ENCODE peak calls at places on chromosomes 4 and X, in six cellular contexts. E is mucosa of descending colon, B is GM12878, T is heart left ventricle, D is GM20000, Y is OCI-LY7. A is an unnamed sample.

GRCh38 chrX:12011075-12011474 is 127.2 kb upstream of the FRMPD4 start:
- DNase-seq in E (no peak), B (no peak), T (no peak), D (no peak), Y (no peak), A (peak)

GRCh38 chr4:61425315-61425714 is 225.2 kb downstream of the ADGRL3 start:
- DNase-seq in E (no peak), B (no peak), T (no peak), D (no peak), Y (no peak), A (no peak)

GRCh38 chrX:103823591-103823990 is 8.5 kb downstream of the RAB9B start:
- DNase-seq in E (no peak), B (no peak), T (no peak), D (no peak), Y (no peak), A (peak)

GRCh38 chr4:126265880-126266279 is 951.1 kb downstream of the FAT4 start:
- DNase-seq in E (no peak), B (no peak), T (no peak), D (no peak), Y (no peak), A (no peak)

GRCh38 chr4:106369456-106370060 is 980 bp upstream of the GIMD1 start:
- DNase-seq in E (no peak), B (peak), T (no peak), D (peak), Y (peak), A (peak)

GRCh38 chr4:54495091-54495490 is 162.7 kb upstream of the KIT start:
- DNase-seq in E (no peak), B (no peak), T (no peak), D (no peak), Y (no peak), A (no peak)

GRCh38 chrX:87140800-87141483 is 376.7 kb upstream of the KLHL4 start:
- DNase-seq in E (no peak), B (no peak), T (no peak), D (no peak), Y (no peak), A (no peak)

GRCh38 chr4:33037464-33037863 is 2317.3 kb downstream of the PCDH7 start:
- DNase-seq in E (no peak), B (no peak), T (no peak), D (no peak), Y (no peak), A (no peak)

GRCh38 chr4:16029886-16030285 is 53.9 kb downstream of the PROM1 start:
- DNase-seq in E (no peak), B (no peak), T (no peak), D (no peak), Y (no peak), A (no peak)

GRCh38 chr4:172982151-172982590 is 186.4 kb upstream of the GALNT7 start:
- DNase-seq in E (no peak), B (peak), T (no peak), D (peak), Y (no peak), A (peak)

GRCh38 chr4:182143086-182143821 is 99.9 kb upstream of the TENM3 start:
- DNase-seq in E (no peak), B (no peak), T (no peak), D (no peak), Y (no peak), A (peak)

GRCh38 chrX:125436855-125437254 is 117.2 kb downstream of the TEX13C start:
- DNase-seq in E (no peak), B (no peak), T (no peak), D (no peak), Y (peak), A (peak)

GRCh38 chr4:8152865-8153257 is 5.8 kb downstream of the ABLIM2 start:
- DNase-seq in E (peak), B (no peak), T (peak), D (no peak), Y (no peak), A (no peak)

GRCh38 chr4:142440093-142440492 is 406.0 kb downstream of the INPP4B start:
- DNase-seq in E (no peak), B (no peak), T (no peak), D (no peak), Y (no peak), A (no peak)

GRCh38 chr4:68406479-68406859 is 40.8 kb upstream of the TMPRSS11E start:
- DNase-seq in E (no peak), B (no peak), T (no peak), D (no peak), Y (no peak), A (no peak)

GRCh38 chr4:118076958-118077766 is 42.9 kb downstream of the NDST3 start:
- DNase-seq in E (peak), B (no peak), T (peak), D (peak), Y (peak), A (peak)

GRCh38 chr4:165909947-165910346 is 36.9 kb downstream of the TLL1 start:
- DNase-seq in E (no peak), B (no peak), T (no peak), D (no peak), Y (no peak), A (peak)

GRCh38 chrX:97016106-97016505 is 132.4 kb downstream of the RPA4 start:
- DNase-seq in E (no peak), B (no peak), T (no peak), D (no peak), Y (no peak), A (no peak)

GRCh38 chr4:112753333-112753732 is 116.4 kb downstream of the LARP7 start:
- DNase-seq in E (no peak), B (no peak), T (no peak), D (no peak), Y (no peak), A (no peak)

GRCh38 chrX:15128838-15129237 is 141.0 kb downstream of the ASB9 start:
- DNase-seq in E (no peak), B (no peak), T (no peak), D (no peak), Y (no peak), A (no peak)

GRCh38 chrX:25527596-25527995 is 511.8 kb upstream of the ARX start:
- DNase-seq in E (no peak), B (no peak), T (no peak), D (no peak), Y (no peak), A (no peak)

GRCh38 chrX:17369294-17369693 is 5.7 kb upstream of the NHS start:
- DNase-seq in E (no peak), B (no peak), T (no peak), D (no peak), Y (no peak), A (no peak)

GRCh38 chrX:113001836-113002235 is 161.2 kb upstream of the AMOT start:
- DNase-seq in E (no peak), B (no peak), T (no peak), D (no peak), Y (peak), A (no peak)

GRCh38 chr4:122666527-122667245 is 45.8 kb upstream of the IL21 start:
- DNase-seq in E (no peak), B (no peak), T (no peak), D (no peak), Y (no peak), A (peak)

GRCh38 chrX:137044893-137045292 is 11.1 kb upstream of the GPR101 start:
- DNase-seq in E (no peak), B (no peak), T (no peak), D (no peak), Y (no peak), A (no peak)

GRCh38 chr4:59956366-59956765 is 1243.8 kb upstream of the ADGRL3 start:
- DNase-seq in E (no peak), B (no peak), T (no peak), D (no peak), Y (no peak), A (no peak)

GRCh38 chr4:76898385-76898692 is 395 bp upstream of the SOWAHB start:
- DNase-seq in E (no peak), B (no peak), T (no peak), D (no peak), Y (no peak), A (no peak)

GRCh38 chr4:113684534-113685091 is 76.9 kb downstream of the CAMK2D start:
- DNase-seq in E (peak), B (no peak), T (peak), D (peak), Y (peak), A (peak)

GRCh38 chrX:19879742-19880378 is 7.5 kb downstream of the SH3KBP1 start:
- DNase-seq in E (no peak), B (no peak), T (no peak), D (no peak), Y (no peak), A (no peak)

DNA sequence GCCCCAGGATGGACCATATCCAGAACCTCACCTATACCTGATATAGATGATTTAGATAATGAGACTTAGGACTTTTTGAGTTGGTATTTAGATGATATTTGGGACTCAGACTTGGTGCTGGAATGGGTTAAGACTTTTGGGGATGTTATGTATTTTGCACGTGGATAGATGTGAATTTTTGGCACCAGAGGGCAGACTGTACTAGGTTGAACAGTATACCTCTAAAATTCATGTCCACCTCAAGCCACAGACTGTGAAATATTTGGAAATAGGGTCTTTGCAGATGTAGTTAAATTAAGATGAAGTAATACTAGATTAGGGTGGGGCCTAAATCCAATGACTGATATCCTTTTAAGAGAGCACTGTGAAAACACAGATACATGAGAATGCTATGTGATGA is 15.6 kb downstream of the RBM41 start:
- DNase-seq in E (no peak), B (no peak), T (no peak), D (no peak), Y (no peak), A (peak)
- TF ChIP-seq CTCF in E (no peak), B (no peak), T (no peak), D (no peak), Y (peak), A (peak)

GRCh38 chrX:130118941-130119640 is 8.8 kb upstream of the ELF4 start:
- DNase-seq in E (no peak), B (no peak), T (no peak), D (no peak), Y (no peak), A (peak)

GRCh38 chrX:130120321-130120731 is 10.0 kb upstream of the ELF4 start:
- DNase-seq in E (no peak), B (no peak), T (peak), D (peak), Y (peak), A (no peak)

GRCh38 chrX:130118396-130118795 is 8.1 kb upstream of the ELF4 start:
- DNase-seq in E (no peak), B (no peak), T (no peak), D (no peak), Y (no peak), A (peak)

GRCh38 chrX:130121505-130121800 is 11.2 kb upstream of the ELF4 start:
- DNase-seq in E (no peak), B (no peak), T (no peak), D (no peak), Y (no peak), A (no peak)

GRCh38 chrX:130120746-130121504 is 10.6 kb upstream of the ELF4 start:
- DNase-seq in E (peak), B (no peak), T (peak), D (peak), Y (peak), A (peak)
- TF ChIP-seq CTCF in E (peak), B (peak), T (peak), D (peak), Y (peak), A (peak)

GRCh38 chr4:75168548-75168947 is 235.6 kb downstream of the PARM1 start:
- DNase-seq in E (no peak), B (no peak), T (no peak), D (no peak), Y (no peak), A (no peak)
- TF ChIP-seq CTCF in E (no peak), B (no peak), T (no peak), D (no peak), Y (no peak), A (no peak)

DNA sequence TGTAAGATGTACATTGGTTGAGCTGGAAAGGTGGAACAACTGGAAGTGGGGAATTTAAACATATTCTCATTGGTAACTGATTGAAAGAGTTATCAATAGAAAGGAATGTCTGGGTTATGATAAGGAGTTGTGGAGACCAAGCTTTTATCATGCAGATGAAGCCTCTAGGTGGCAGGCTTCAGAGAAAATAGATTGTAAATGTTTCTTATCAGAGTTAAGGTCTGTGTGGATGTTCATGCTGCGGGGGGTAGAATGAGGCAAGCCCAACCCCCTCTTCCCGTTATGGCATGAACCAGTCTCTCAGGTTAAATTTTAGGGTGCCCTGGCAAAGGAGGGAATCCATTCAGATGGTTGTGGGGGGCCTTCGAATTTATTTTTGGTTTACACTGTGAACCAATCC is 16.0 kb downstream of the ARSD start:
- DNase-seq in E (no peak), B (no peak), T (no peak), D (no peak), Y (no peak), A (no peak)
- TF ChIP-seq CTCF in E (no peak), B (no peak), T (no peak), D (no peak), Y (peak), A (no peak)

GRCh38 chrX:101918746-101919145 is 13.1 kb downstream of the ZMAT1 start:
- DNase-seq in E (no peak), B (no peak), T (no peak), D (no peak), Y (no peak), A (no peak)
- TF ChIP-seq CTCF in E (no peak), B (no peak), T (no peak), D (no peak), Y (no peak), A (no peak)

DNA sequence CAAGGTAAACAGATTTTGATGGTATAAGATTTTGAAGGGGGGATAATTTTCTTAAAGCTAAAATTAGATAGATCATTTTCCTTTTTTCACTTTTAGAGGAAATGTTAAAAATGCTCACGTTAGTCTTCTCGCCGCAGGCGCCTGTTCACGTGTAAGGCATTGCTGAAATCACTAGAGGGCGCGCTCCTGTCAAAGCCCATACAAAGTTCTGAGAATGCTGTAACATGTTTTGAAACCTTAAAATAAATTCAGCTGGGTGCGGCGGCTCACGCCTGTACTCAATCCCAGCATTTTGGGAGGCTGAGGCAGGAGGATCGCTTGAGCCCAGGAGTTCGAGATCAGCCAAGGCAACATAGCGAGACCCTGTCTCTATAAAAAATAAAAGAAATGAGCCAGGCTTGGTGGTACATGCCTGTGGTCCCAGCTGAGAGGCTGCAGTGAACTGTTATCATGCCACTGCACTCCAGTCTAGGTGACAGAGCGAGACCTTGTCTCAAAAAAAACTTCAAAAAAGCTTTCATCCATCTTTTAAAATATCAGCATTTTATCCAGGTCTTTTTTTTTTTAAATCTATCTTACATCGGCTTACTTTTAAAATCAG is 138.0 kb downstream of the RBMX2 start:
- DNase-seq in E (no peak), B (no peak), T (peak), D (peak), Y (peak), A (peak)
- TF ChIP-seq CTCF in E (peak), B (peak), T (peak), D (peak), Y (peak), A (peak)